ENCODE peak calls at places on chromosomes 5 and 9, in eight cellular contexts. F is amniotic stem cell; N is omental fat pad; Z is stimulated activated CD4-positive, alpha-beta T cell treated with anti-CD3 and anti-CD28 coated beads, Interleukin-2, amount 100 ng/mL, for 24 hours; A is NCI-H2081; M is activated CD4-positive, alpha-beta T cell treated with anti-CD3 and anti-CD28 coated beads, Interleukin-2, amount 50 U/mL, for 4 hours; L is left cardiac atrium; W is DMS53. E is an unnamed sample.

GRCh38 chr5:63245271-63245670 is 666.7 kb downstream of the LRRC70 start:
- DNase-seq in A (no peak), L (no peak), W (no peak), N (no peak), F (no peak), M (no peak), Z (no peak), E (no peak)

GRCh38 chr9:74284596-74284995 is 212.5 kb upstream of the RORB start:
- DNase-seq in A (peak), L (no peak), M (no peak), W (peak), F (no peak), N (no peak), Z (no peak), E (no peak)

GRCh38 chr9:91766301-91766700 is 183.7 kb downstream of the ROR2 start:
- DNase-seq in F (no peak), L (no peak), A (no peak), W (no peak), Z (no peak), M (no peak), N (no peak), E (no peak)

GRCh38 chr9:117414906-117415583 is at the start of gene ASTN2:
- DNase-seq in W (peak), N (no peak), Z (peak), L (peak), A (peak), F (no peak), M (no peak), E (no peak)

GRCh38 chr5:32174011-32174866 is at the start of gene GOLPH3:
- DNase-seq in W (peak), F (peak), N (peak), A (peak), L (peak), Z (peak), M (peak), E (peak)

GRCh38 chr9:103014242-103014641 is 19.1 kb downstream of the CYLC2 start:
- DNase-seq in L (no peak), F (no peak), M (no peak), W (no peak), Z (no peak), N (no peak), A (no peak), E (no peak)

GRCh38 chr9:93459432-93459847 is 6.1 kb upstream of the FAM120AOS start:
- DNase-seq in W (no peak), F (no peak), L (no peak), Z (no peak), N (no peak), M (no peak), A (peak), E (no peak)

GRCh38 chr5:150609843-150610584 is 30.4 kb upstream of the SYNPO start:
- DNase-seq in N (no peak), M (no peak), Z (no peak), W (no peak), F (no peak), A (no peak), L (peak), E (no peak)

GRCh38 chr9:130323051-130323757 is 57.6 kb downstream of the HMCN2 start:
- DNase-seq in M (no peak), F (no peak), L (no peak), A (no peak), N (no peak), Z (no peak), W (no peak), E (no peak)

GRCh38 chr5:87095787-87096186 is 171.9 kb upstream of the RASA1 start:
- DNase-seq in F (no peak), A (no peak), W (no peak), L (no peak), Z (no peak), N (no peak), M (no peak), E (no peak)

GRCh38 chr5:113179156-113179555 is 202.6 kb downstream of the DCP2 start:
- DNase-seq in N (no peak), F (no peak), L (no peak), A (no peak), M (no peak), Z (no peak), W (no peak), E (no peak)

GRCh38 chr9:115757461-115757860 is 396.1 kb upstream of the PAPPA start:
- DNase-seq in N (no peak), M (no peak), Z (no peak), L (no peak), A (no peak), F (no peak), W (peak), E (no peak)

GRCh38 chr5:35160486-35161116 is 69.7 kb downstream of the PRLR start:
- DNase-seq in W (no peak), Z (no peak), M (no peak), A (no peak), N (no peak), L (no peak), F (no peak), E (no peak)

GRCh38 chr9:691825-692363 is 149.6 kb upstream of the DMRT1 start:
- DNase-seq in L (no peak), N (no peak), W (no peak), F (no peak), M (no peak), A (no peak), Z (no peak), E (no peak)

GRCh38 chr9:124293712-124294504 is 36.2 kb downstream of the NEK6 start:
- DNase-seq in W (no peak), N (no peak), A (no peak), F (no peak), L (no peak), Z (no peak), M (no peak), E (no peak)

GRCh38 chr5:155850411-155850810 is 476.6 kb upstream of the SGCD start:
- DNase-seq in L (no peak), N (no peak), Z (no peak), A (peak), F (no peak), W (peak), M (no peak), E (no peak)

GRCh38 chr5:52041843-52042242 is 658.6 kb downstream of the ISL1 start:
- DNase-seq in L (no peak), Z (no peak), A (no peak), F (no peak), N (no peak), W (no peak), M (no peak), E (no peak)

GRCh38 chr5:107558951-107559350 is 111.8 kb downstream of the EFNA5 start:
- DNase-seq in M (no peak), Z (no peak), L (no peak), A (no peak), W (no peak), F (no peak), N (no peak), E (no peak)

GRCh38 chr5:125232779-125233230 is 486.4 kb upstream of the ZNF608 start:
- DNase-seq in Z (no peak), F (peak), A (no peak), N (no peak), W (no peak), M (no peak), L (no peak), E (peak)

GRCh38 chr9:118553465-118553864 is 815.8 kb downstream of the BRINP1 start:
- DNase-seq in F (no peak), N (no peak), M (no peak), L (no peak), A (no peak), Z (no peak), W (no peak), E (no peak)

GRCh38 chr5:140240987-140241706 is 61.8 kb downstream of the PFDN1 start:
- DNase-seq in L (peak), Z (no peak), F (peak), A (peak), N (peak), M (no peak), W (peak), E (peak)

GRCh38 chr9:6414291-6414690 is 1.3 kb downstream of the UHRF2 start:
- DNase-seq in L (no peak), N (no peak), Z (no peak), W (peak), F (peak), M (no peak), A (no peak), E (peak)

GRCh38 chr5:15021286-15022046 is 149.9 kb upstream of the ANKH start:
- DNase-seq in A (no peak), N (no peak), L (no peak), M (no peak), Z (no peak), F (no peak), W (no peak), E (peak)

GRCh38 chr9:13718539-13718938 is 439.0 kb upstream of the MPDZ start:
- DNase-seq in A (no peak), F (no peak), N (no peak), Z (no peak), L (no peak), W (no peak), M (no peak), E (peak)

GRCh38 chr5:27015758-27016157 is 22.6 kb downstream of the CDH9 start:
- DNase-seq in N (no peak), M (no peak), A (peak), W (peak), F (no peak), L (no peak), Z (no peak), E (no peak)

GRCh38 chr5:114308508-114308907 is 53.4 kb upstream of the KCNN2 start:
- DNase-seq in Z (no peak), M (no peak), N (no peak), W (no peak), A (no peak), F (no peak), L (no peak), E (no peak)

GRCh38 chr5:105931782-105932489 is 1738.8 kb downstream of the EFNA5 start:
- DNase-seq in A (no peak), M (no peak), L (no peak), W (no peak), N (no peak), F (peak), Z (no peak), E (peak)

GRCh38 chr9:14030350-14030823 is 283.6 kb downstream of the NFIB start:
- DNase-seq in W (no peak), A (peak), F (no peak), Z (no peak), N (no peak), M (no peak), L (no peak), E (peak)

GRCh38 chr9:116308070-116308469 is 154.5 kb downstream of the PAPPA start:
- DNase-seq in A (no peak), M (no peak), W (no peak), Z (no peak), N (no peak), L (no peak), F (no peak), E (peak)

GRCh38 chr5:120457839-120458507 is 6.1 kb upstream of the PRR16 start:
- DNase-seq in M (peak), N (no peak), F (no peak), A (peak), L (peak), Z (peak), W (peak), E (peak)

GRCh38 chr5:134609232-134609851 is 23.3 kb downstream of the SAR1B start:
- DNase-seq in W (peak), N (no peak), M (no peak), Z (no peak), L (no peak), A (no peak), F (no peak), E (no peak)

GRCh38 chr5:79689541-79690466 is at the start of gene CMYA5:
- DNase-seq in L (peak), Z (no peak), W (peak), A (no peak), F (no peak), N (no peak), M (no peak), E (peak)